ENCODE peak calls at places on chromosomes 6 and 20, in six cellular contexts. One of them, this sample, is unnamed. For H3K4me1 and H3K9me3, the result is how much of the 10 kb centered on the place peaks cover.

GRCh38 chr6:39867592-39867991 is 66.7 kb downstream of the MOCS1 start:
- DNase-seq in DND-41: no peak
- DNase-seq in colonic mucosa: no peak
- DNase-seq in fibroblast of lung: no peak
- DNase-seq in HCT116: no peak
- DNase-seq in astrocyte: no peak
- DNase-seq in this sample: no peak

GRCh38 chr20:38674178-38675133 is 49.8 kb upstream of the SLC32A1 start:
- DNase-seq in DND-41: no peak
- DNase-seq in colonic mucosa: peak
- DNase-seq in fibroblast of lung: peak
- DNase-seq in HCT116: no peak
- DNase-seq in astrocyte: peak
- DNase-seq in this sample: peak

GRCh38 chr6:5706094-5707033 is 300.4 kb downstream of the NRN1 start:
- DNase-seq in DND-41: peak
- DNase-seq in colonic mucosa: peak
- DNase-seq in fibroblast of lung: no peak
- DNase-seq in HCT116: no peak
- DNase-seq in astrocyte: no peak
- DNase-seq in this sample: peak

GRCh38 chr20:17654649-17655285 is 27.3 kb downstream of the RRBP1 start:
- DNase-seq in DND-41: no peak
- DNase-seq in colonic mucosa: peak
- DNase-seq in fibroblast of lung: peak
- DNase-seq in HCT116: no peak
- DNase-seq in astrocyte: no peak
- DNase-seq in this sample: peak

GRCh38 chr20:59735917-59736316 is 131.6 kb downstream of the PHACTR3 start:
- DNase-seq in DND-41: no peak
- DNase-seq in colonic mucosa: no peak
- DNase-seq in fibroblast of lung: no peak
- DNase-seq in HCT116: no peak
- DNase-seq in astrocyte: no peak
- DNase-seq in this sample: no peak

GRCh38 chr6:51553246-51554015 is 534.0 kb downstream of the PKHD1 start:
- DNase-seq in DND-41: no peak
- DNase-seq in colonic mucosa: no peak
- DNase-seq in fibroblast of lung: no peak
- DNase-seq in HCT116: no peak
- DNase-seq in astrocyte: no peak
- DNase-seq in this sample: no peak

GRCh38 chr6:93566285-93566684 is 146.9 kb upstream of the EPHA7 start:
- DNase-seq in DND-41: no peak
- DNase-seq in colonic mucosa: no peak
- DNase-seq in fibroblast of lung: no peak
- DNase-seq in HCT116: no peak
- DNase-seq in astrocyte: no peak
- DNase-seq in this sample: no peak

GRCh38 chr6:47308674-47309325 is 905 bp downstream of the TNFRSF21 start:
- DNase-seq in DND-41: no peak
- DNase-seq in colonic mucosa: peak
- DNase-seq in fibroblast of lung: peak
- DNase-seq in HCT116: no peak
- DNase-seq in astrocyte: peak
- DNase-seq in this sample: peak

GRCh38 chr6:168196385-168196860 is 117.4 kb upstream of the FRMD1 start:
- DNase-seq in DND-41: no peak
- DNase-seq in colonic mucosa: peak
- DNase-seq in fibroblast of lung: no peak
- DNase-seq in HCT116: no peak
- DNase-seq in astrocyte: no peak
- DNase-seq in this sample: no peak

GRCh38 chr6:122995930-122996796 is at the start of gene CLVS2:
- DNase-seq in DND-41: no peak
- DNase-seq in colonic mucosa: no peak
- DNase-seq in fibroblast of lung: peak
- DNase-seq in HCT116: no peak
- DNase-seq in astrocyte: peak
- DNase-seq in this sample: peak

GRCh38 chr6:27777126-27777525 is 135.1 kb downstream of the OR2B2 start:
- DNase-seq in DND-41: no peak
- DNase-seq in colonic mucosa: peak
- DNase-seq in fibroblast of lung: no peak
- DNase-seq in HCT116: no peak
- DNase-seq in astrocyte: no peak
- DNase-seq in this sample: no peak

GRCh38 chr6:169801396-169802160 is 50.2 kb downstream of the ERMARD start:
- DNase-seq in DND-41: no peak
- DNase-seq in colonic mucosa: peak
- DNase-seq in fibroblast of lung: no peak
- DNase-seq in HCT116: no peak
- DNase-seq in astrocyte: no peak
- DNase-seq in this sample: no peak

GRCh38 chr6:104829183-104829958 is 30.3 kb downstream of the HACE1 start:
- DNase-seq in DND-41: no peak
- DNase-seq in colonic mucosa: no peak
- DNase-seq in fibroblast of lung: no peak
- DNase-seq in HCT116: no peak
- DNase-seq in astrocyte: no peak
- DNase-seq in this sample: no peak

GRCh38 chr6:108831104-108831503 is 17.1 kb upstream of the ARMC2 start:
- DNase-seq in DND-41: no peak
- DNase-seq in colonic mucosa: no peak
- DNase-seq in fibroblast of lung: no peak
- DNase-seq in HCT116: no peak
- DNase-seq in astrocyte: no peak
- DNase-seq in this sample: peak

GRCh38 chr20:21053002-21053762 is 53.0 kb downstream of the LINC00237 start:
- DNase-seq in DND-41: no peak
- DNase-seq in colonic mucosa: no peak
- DNase-seq in fibroblast of lung: no peak
- DNase-seq in HCT116: no peak
- DNase-seq in astrocyte: no peak
- DNase-seq in this sample: no peak

GRCh38 chr20:63661959-63662812 is 4.1 kb downstream of the RTEL1 start:
- DNase-seq in DND-41: no peak
- DNase-seq in colonic mucosa: no peak
- DNase-seq in fibroblast of lung: no peak
- DNase-seq in HCT116: no peak
- DNase-seq in astrocyte: no peak
- DNase-seq in this sample: no peak

GRCh38 chr6:54198134-54198533 is 86.9 kb downstream of the MLIP start:
- DNase-seq in DND-41: no peak
- DNase-seq in colonic mucosa: no peak
- DNase-seq in fibroblast of lung: no peak
- DNase-seq in HCT116: no peak
- DNase-seq in astrocyte: no peak
- DNase-seq in this sample: peak

GRCh38 chr20:62760536-62761057 is 35.7 kb upstream of the MRGBP start:
- DNase-seq in DND-41: no peak
- DNase-seq in colonic mucosa: no peak
- DNase-seq in fibroblast of lung: no peak
- DNase-seq in HCT116: no peak
- DNase-seq in astrocyte: no peak
- DNase-seq in this sample: no peak

GRCh38 chr6:30169658-30170614 is 6.6 kb downstream of the TRIM15 start:
- DNase-seq in DND-41: peak
- DNase-seq in colonic mucosa: peak
- DNase-seq in fibroblast of lung: peak
- DNase-seq in HCT116: peak
- DNase-seq in astrocyte: peak
- DNase-seq in this sample: peak

GRCh38 chr20:44072381-44072780 is 114.6 kb downstream of the JPH2 start:
- DNase-seq in DND-41: no peak
- DNase-seq in colonic mucosa: no peak
- DNase-seq in fibroblast of lung: no peak
- DNase-seq in HCT116: no peak
- DNase-seq in astrocyte: no peak
- DNase-seq in this sample: no peak

GRCh38 chr6:145261758-145262157 is 473.6 kb downstream of the EPM2A start:
- DNase-seq in DND-41: no peak
- DNase-seq in colonic mucosa: no peak
- DNase-seq in fibroblast of lung: no peak
- DNase-seq in HCT116: no peak
- DNase-seq in astrocyte: no peak
- DNase-seq in this sample: no peak

GRCh38 chr20:4787069-4787468 is 65.4 kb downstream of the PRND start:
- DNase-seq in DND-41: no peak
- DNase-seq in colonic mucosa: no peak
- DNase-seq in fibroblast of lung: peak
- DNase-seq in HCT116: no peak
- DNase-seq in astrocyte: peak
- DNase-seq in this sample: peak

GRCh38 chr20:50595433-50595895 is 85.3 kb downstream of the PTPN1 start:
- DNase-seq in DND-41: no peak
- DNase-seq in colonic mucosa: no peak
- DNase-seq in fibroblast of lung: no peak
- DNase-seq in HCT116: no peak
- DNase-seq in astrocyte: no peak
- DNase-seq in this sample: no peak

GRCh38 chr6:84043555-84043954 is 10.0 kb downstream of the MRAP2 start:
- DNase-seq in DND-41: no peak
- DNase-seq in colonic mucosa: no peak
- DNase-seq in fibroblast of lung: no peak
- DNase-seq in HCT116: no peak
- DNase-seq in astrocyte: no peak
- DNase-seq in this sample: no peak

GRCh38 chr6:31453259-31453658 is 44.7 kb upstream of the MICB start:
- DNase-seq in DND-41: no peak
- DNase-seq in colonic mucosa: no peak
- DNase-seq in fibroblast of lung: no peak
- DNase-seq in HCT116: no peak
- DNase-seq in astrocyte: no peak
- DNase-seq in this sample: no peak

GRCh38 chr6:15392182-15392581 is 146.3 kb downstream of the JARID2 start:
- DNase-seq in DND-41: no peak
- DNase-seq in colonic mucosa: no peak
- DNase-seq in fibroblast of lung: no peak
- DNase-seq in HCT116: no peak
- DNase-seq in astrocyte: no peak
- DNase-seq in this sample: no peak

GRCh38 chr6:2448826-2449571 is 203.6 kb upstream of the GMDS start:
- DNase-seq in DND-41: peak
- DNase-seq in colonic mucosa: peak
- DNase-seq in fibroblast of lung: peak
- DNase-seq in HCT116: peak
- DNase-seq in astrocyte: peak
- DNase-seq in this sample: peak

GRCh38 chr6:73732845-73733675 is 37.1 kb downstream of the CD109 start:
- DNase-seq in DND-41: peak
- DNase-seq in colonic mucosa: peak
- DNase-seq in fibroblast of lung: peak
- DNase-seq in HCT116: peak
- DNase-seq in astrocyte: peak
- DNase-seq in this sample: peak

GRCh38 chr20:4483481-4483880 is 238.2 kb upstream of the PRND start:
- DNase-seq in DND-41: no peak
- DNase-seq in colonic mucosa: no peak
- DNase-seq in fibroblast of lung: peak
- DNase-seq in HCT116: no peak
- DNase-seq in astrocyte: peak
- DNase-seq in this sample: peak

GRCh38 chr6:79544939-79545450 is 7.8 kb upstream of the LCA5 start:
- DNase-seq in DND-41: no peak
- DNase-seq in colonic mucosa: peak
- DNase-seq in fibroblast of lung: peak
- DNase-seq in HCT116: peak
- DNase-seq in astrocyte: peak
- DNase-seq in this sample: peak
- H3K9ac ChIP-seq in DND-41: no peak
- H3K9ac ChIP-seq in colonic mucosa: no peak
- H3K9ac ChIP-seq in fibroblast of lung: peak
- H3K9ac ChIP-seq in HCT116: peak
- H3K9ac ChIP-seq in astrocyte: peak
- H3K9ac ChIP-seq in this sample: peak

GRCh38 chr6:113879186-113880096 is 22.3 kb downstream of the MARCKS start:
- DNase-seq in DND-41: peak
- DNase-seq in colonic mucosa: peak
- DNase-seq in fibroblast of lung: peak
- DNase-seq in HCT116: peak
- DNase-seq in astrocyte: peak
- DNase-seq in this sample: peak
- H3K4me1 ChIP-seq in DND-41: under half
- H3K4me1 ChIP-seq in colonic mucosa: under half
- H3K4me1 ChIP-seq in fibroblast of lung: under half
- H3K4me1 ChIP-seq in HCT116: under half
- H3K4me1 ChIP-seq in astrocyte: under half
- H3K4me1 ChIP-seq in this sample: under half

DNA sequence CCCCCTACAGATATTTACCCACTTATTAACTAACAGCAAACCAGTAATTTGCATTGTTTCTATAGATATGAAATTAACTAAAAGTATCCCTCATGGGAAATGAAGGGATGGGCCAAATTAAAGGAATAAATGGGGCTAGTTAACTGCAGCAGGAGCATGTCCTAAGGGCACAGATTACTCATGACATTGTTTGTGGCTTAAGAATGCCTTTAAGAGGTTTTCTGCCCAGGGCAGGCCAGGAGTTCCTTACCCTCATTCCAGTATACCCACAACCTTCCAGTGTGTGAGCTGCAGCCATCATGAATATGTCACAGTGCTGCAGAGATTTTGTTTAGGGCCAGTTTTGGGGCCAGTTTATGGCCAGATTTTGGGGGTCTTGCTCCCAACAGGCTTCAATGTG is 1101.9 kb downstream of the PRIM2 start:
- DNase-seq in DND-41: no peak
- DNase-seq in colonic mucosa: no peak
- DNase-seq in fibroblast of lung: no peak
- DNase-seq in HCT116: no peak
- DNase-seq in astrocyte: no peak
- DNase-seq in this sample: no peak
- H3K9me3 ChIP-seq in DND-41: under half
- H3K9me3 ChIP-seq in colonic mucosa: under half
- H3K9me3 ChIP-seq in fibroblast of lung: under half
- H3K9me3 ChIP-seq in HCT116: under half
- H3K9me3 ChIP-seq in astrocyte: under half
- H3K9me3 ChIP-seq in this sample: under half

DNA sequence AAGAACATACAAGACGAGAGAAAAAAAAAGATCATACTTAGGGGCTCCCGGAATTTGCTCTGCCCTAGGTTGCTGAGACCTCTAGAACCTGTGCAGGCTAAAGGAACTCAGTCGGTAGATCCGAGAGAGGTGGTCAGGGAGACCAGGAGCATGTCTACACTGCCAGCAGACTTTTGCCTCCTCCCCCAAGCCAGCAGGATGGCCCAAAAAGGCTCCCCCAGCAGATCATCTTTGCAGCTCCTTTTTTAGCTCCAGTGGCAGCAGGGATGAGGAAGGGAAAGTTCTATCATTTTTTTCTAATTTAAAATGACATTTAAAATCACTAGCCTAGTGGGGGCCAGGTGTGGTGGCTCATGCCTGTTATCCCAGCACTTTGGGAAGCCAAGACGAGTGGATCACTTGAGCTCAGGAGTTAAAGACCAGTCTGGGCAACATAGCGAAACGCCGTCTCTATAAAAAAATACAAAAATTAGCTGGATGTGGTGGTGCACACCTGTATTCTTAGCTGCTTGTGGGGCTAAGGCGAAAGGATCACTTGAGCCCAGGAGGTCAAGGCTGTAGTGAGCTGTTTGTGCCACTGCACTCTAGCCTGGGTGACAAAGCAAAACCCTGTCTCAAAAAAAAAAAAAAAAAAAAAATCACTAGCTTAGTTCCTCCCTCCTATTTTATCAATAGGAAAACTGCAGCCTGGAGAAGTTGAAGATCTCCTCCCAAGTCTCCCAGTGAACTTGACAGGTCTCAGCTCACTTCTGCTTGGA is 69.3 kb upstream of the MYL9 start:
- DNase-seq in DND-41: no peak
- DNase-seq in colonic mucosa: no peak
- DNase-seq in fibroblast of lung: no peak
- DNase-seq in HCT116: no peak
- DNase-seq in astrocyte: no peak
- DNase-seq in this sample: no peak
- H3K9ac ChIP-seq in DND-41: no peak
- H3K9ac ChIP-seq in colonic mucosa: no peak
- H3K9ac ChIP-seq in fibroblast of lung: no peak
- H3K9ac ChIP-seq in HCT116: peak
- H3K9ac ChIP-seq in astrocyte: peak
- H3K9ac ChIP-seq in this sample: peak

This sample was measured in adipocyte.